ENCODE peak calls at places on chromosomes 4 and X, in four cellular contexts. Y is K562, D is HEK293T, O is GM12878. P is an unnamed sample.

GRCh38 chr4:8032381-8032780 is 92.7 kb upstream of the AFAP1 start:
- DNase-seq in Y (no peak), D (no peak), O (no peak), P (no peak)

GRCh38 chrX:20221902-20222301 is 44.8 kb downstream of the RPS6KA3 start:
- DNase-seq in Y (peak), D (no peak), O (no peak), P (peak)

GRCh38 chr4:38728651-38729141 is 54.1 kb downstream of the TLR10 start:
- DNase-seq in Y (no peak), D (no peak), O (no peak), P (peak)

GRCh38 chr4:112905728-112906127 is 143.7 kb upstream of the ANK2 start:
- DNase-seq in Y (no peak), D (no peak), O (no peak), P (no peak)

GRCh38 chrX:108020631-108021030 is 24.2 kb upstream of the VSIG1 start:
- DNase-seq in Y (peak), D (peak), O (no peak), P (no peak)

GRCh38 chrX:17414839-17415238 is 39.8 kb downstream of the NHS start:
- DNase-seq in Y (no peak), D (peak), O (no peak), P (no peak)

GRCh38 chr4:76989391-76990061 is 40.0 kb downstream of the SEPTIN11 start:
- DNase-seq in Y (no peak), D (no peak), O (no peak), P (no peak)

GRCh38 chrX:153922932-153923857 is 2.9 kb downstream of the ARHGAP4 start:
- DNase-seq in Y (no peak), D (peak), O (no peak), P (no peak)

GRCh38 chrX:132776486-132777210 is 181.8 kb downstream of the HS6ST2 start:
- DNase-seq in Y (no peak), D (no peak), O (no peak), P (no peak)

GRCh38 chrX:108558217-108558616 is 118.6 kb downstream of the COL4A5 start:
- DNase-seq in Y (peak), D (no peak), O (no peak), P (no peak)

GRCh38 chrX:39336709-39337294 is 535.5 kb downstream of the MID1IP1 start:
- DNase-seq in Y (no peak), D (no peak), O (peak), P (no peak)

GRCh38 chrX:124226129-124226528 is 106.3 kb upstream of the TEX13D start:
- DNase-seq in Y (no peak), D (no peak), O (no peak), P (no peak)

GRCh38 chrX:20680998-20681397 is 414.3 kb upstream of the RPS6KA3 start:
- DNase-seq in Y (no peak), D (no peak), O (no peak), P (no peak)

GRCh38 chrX:17470136-17470535 is 95.1 kb downstream of the NHS start:
- DNase-seq in Y (no peak), D (no peak), O (no peak), P (no peak)

GRCh38 chrX:101999644-102000539 is 68.1 kb upstream of the ZMAT1 start:
- DNase-seq in Y (no peak), D (no peak), O (no peak), P (no peak)

GRCh38 chrX:136147320-136147901 is at the start of gene FHL1:
- DNase-seq in Y (peak), D (peak), O (no peak), P (no peak)

GRCh38 chrX:70613295-70613694 is 168.7 kb downstream of the DLG3 start:
- DNase-seq in Y (no peak), D (no peak), O (no peak), P (no peak)

GRCh38 chr4:7366180-7366957 is 68.4 kb downstream of the PSAPL1 start:
- DNase-seq in Y (no peak), D (no peak), O (no peak), P (no peak)

DNA sequence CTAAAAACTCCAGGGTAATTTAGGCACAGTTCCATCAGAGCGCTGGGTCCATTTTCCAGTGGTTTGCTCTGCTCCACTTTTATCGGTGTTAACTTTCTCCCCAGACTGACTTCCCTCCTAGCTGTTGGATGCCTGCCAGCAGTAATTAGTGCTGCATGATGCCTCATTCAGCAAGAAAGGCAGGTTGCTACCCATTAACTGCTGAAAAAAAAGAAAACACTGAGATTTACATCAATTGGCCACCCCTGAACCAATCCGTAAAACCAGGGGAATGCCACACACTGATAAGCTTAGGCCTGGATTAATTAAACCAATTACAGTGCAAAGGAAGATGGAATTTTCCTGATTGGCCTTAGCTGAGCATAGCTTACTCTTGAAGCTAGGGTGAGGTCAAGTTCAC is 182.4 kb upstream of the CXXC4 start:
- DNase-seq in Y (no peak), D (peak), O (no peak), P (no peak)
- TF ChIP-seq FOXK2 in Y (no peak), D (no peak), O (no peak), P (no peak)

GRCh38 chr4:122384245-122384644 is 5.4 kb downstream of the ADAD1 start:
- DNase-seq in Y (no peak), D (no peak), O (no peak), P (no peak)

GRCh38 chr4:122378711-122379110 is at the start of gene ADAD1:
- DNase-seq in Y (no peak), D (no peak), O (no peak), P (no peak)

GRCh38 chr4:122383341-122383740 is 4.5 kb downstream of the ADAD1 start:
- DNase-seq in Y (no peak), D (no peak), O (no peak), P (no peak)

GRCh38 chr4:122377352-122377751 is 1.5 kb upstream of the ADAD1 start:
- DNase-seq in Y (no peak), D (no peak), O (no peak), P (no peak)

DNA sequence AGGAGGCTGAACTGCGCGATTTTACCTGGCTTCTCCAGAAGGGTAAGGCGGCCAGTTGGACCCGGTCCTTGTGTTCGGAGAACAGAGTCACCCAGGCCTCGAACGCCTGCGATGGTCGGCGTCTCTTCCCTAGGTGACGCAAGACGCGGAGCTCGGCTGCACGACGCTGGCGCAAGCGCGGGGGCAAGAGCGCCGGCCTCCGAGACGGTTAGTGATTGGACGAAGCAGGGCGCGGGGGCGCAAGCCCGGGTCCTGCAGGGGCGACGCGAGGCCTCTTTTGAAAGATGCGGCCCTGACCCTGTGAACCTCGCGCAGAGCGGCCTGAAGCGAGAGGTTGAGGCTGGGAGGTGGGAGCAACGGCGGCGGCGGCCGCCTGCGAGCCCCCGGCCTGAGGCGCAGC is 428 bp downstream of the ADAD1 start:
- DNase-seq in Y (no peak), D (no peak), O (no peak), P (no peak)
- TF ChIP-seq FOXK2 in Y (no peak), D (no peak), O (no peak), P (no peak)

GRCh38 chrX:100636321-100636991 is at the start of gene TSPAN6:
- DNase-seq in Y (peak), D (peak), O (no peak), P (peak)
- TF ChIP-seq FOXK2 in Y (no peak), D (no peak), O (no peak), P (no peak)

DNA sequence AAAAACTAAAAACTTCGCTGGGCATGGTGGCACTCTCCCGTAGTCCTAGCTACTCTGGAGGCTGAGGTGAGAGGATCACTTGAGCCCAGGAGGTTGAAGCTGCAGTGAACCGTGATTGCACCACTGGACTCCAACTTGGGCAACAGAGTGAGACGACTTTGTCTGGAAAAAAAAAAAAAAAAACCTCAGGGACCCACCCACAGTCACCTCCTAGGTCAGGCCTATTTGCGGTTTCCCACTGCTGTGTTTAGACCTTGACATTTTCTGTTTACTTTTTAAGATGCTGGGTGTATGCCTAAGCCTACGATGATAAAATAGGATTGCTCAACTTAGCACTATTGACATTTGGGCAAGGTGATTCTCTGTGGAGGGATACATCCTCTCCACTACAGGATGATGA is 197.4 kb upstream of the TBL1X start:
- DNase-seq in Y (no peak), D (no peak), O (no peak), P (peak)
- TF ChIP-seq FOXK2 in Y (no peak), D (no peak), O (no peak), P (no peak)

GRCh38 chr4:56506110-56506705 is 617 bp downstream of the ARL9 start:
- DNase-seq in Y (no peak), D (no peak), O (no peak), P (no peak)
- TF ChIP-seq FOXK2 in Y (no peak), D (no peak), O (no peak), P (no peak)

GRCh38 chr4:128649575-128650205 is 159.8 kb upstream of the JADE1 start:
- DNase-seq in Y (no peak), D (no peak), O (no peak), P (peak)
- TF ChIP-seq FOXK2 in Y (no peak), D (no peak), O (no peak), P (no peak)

DNA sequence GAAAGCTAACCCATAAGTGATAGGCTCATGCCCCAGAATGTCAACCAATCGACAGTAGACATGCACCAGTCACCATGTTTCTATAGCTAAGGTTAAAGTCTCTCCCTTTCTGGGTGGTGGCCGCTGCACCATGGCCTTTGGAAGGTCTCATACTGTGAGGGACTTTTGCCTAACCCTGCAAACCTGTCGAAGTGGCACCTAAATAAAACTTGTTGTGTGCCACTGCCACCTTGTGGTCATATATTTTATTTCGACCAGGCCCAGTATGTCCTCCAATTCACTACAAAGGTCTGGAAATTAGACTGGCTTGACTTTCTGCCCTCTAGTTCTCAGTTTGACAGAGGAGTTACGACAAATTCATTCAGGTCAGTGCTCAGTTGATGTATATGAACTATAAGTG is 163.1 kb downstream of the SMARCA1 start:
- DNase-seq in Y (peak), D (peak), O (peak), P (peak)
- TF ChIP-seq FOXK2 in Y (no peak), D (no peak), O (no peak), P (no peak)

GRCh38 chr4:30471861-30472260 is 248.3 kb upstream of the PCDH7 start:
- DNase-seq in Y (no peak), D (no peak), O (no peak), P (no peak)
- TF ChIP-seq FOXK2 in Y (no peak), D (no peak), O (no peak), P (no peak)

DNA sequence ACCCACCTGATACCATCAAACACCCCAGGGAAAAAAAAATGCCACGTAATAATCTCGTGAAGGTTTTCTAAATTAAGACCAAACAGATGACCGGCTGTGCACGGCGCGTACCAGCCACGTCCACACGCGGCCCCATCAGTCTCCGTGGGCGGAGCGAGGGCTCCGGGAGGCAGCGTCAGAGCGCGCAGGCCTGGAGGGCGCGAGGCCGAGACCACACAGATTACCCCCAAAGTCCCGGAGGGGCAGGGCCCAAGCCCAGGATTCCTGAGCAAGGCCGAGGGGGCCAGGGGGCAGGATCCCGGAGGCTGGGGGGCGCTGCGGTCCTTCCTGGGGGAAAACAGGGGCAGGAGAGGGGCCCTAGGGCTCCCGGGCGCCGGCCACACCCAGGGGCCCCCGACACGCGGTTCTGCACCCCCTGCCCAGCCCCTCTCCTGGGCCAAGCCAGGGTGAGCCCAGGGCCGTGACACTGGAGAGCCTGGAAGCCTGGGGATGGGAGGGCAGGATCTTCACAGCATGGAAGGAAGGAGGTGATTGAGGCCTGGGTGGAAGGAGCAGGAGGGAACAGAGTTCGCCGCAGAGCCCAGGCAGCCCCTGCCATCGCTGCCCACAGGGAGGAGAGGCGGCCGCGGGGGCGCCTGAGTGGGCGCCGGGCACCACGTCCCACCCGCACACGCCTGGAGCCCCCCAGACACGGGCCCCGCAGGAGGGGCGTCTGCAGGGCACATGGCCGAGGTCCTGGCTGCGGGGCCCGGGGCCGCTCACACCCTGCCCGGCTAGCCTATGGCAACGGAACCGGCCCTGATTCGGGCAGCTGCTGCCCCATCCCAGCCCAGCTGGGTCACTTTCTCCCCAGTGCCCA is 91.7 kb downstream of the FAM53A start:
- DNase-seq in Y (no peak), D (no peak), O (no peak), P (no peak)
- TF ChIP-seq FOXK2 in Y (no peak), D (no peak), O (no peak), P (no peak)

P was measured in HepG2.